ENCODE peak calls at places on chromosomes 11 and 22, in five cellular contexts. One of them, this sample, is unnamed.

GRCh38 chr11:84471501-84471900 is 1155.6 kb downstream of the DLG2 start:
- DNase-seq in LoVo: no peak
- DNase-seq in adipocyte: no peak
- DNase-seq in Peyer's patch: no peak
- DNase-seq in naive thymus-derived CD8-positive, alpha-beta T cell: no peak
- DNase-seq in this sample: no peak

GRCh38 chr11:84261707-84262106 is 975.5 kb upstream of the CCDC90B start:
- DNase-seq in naive thymus-derived CD8-positive, alpha-beta T cell: no peak
- DNase-seq in Peyer's patch: no peak
- DNase-seq in adipocyte: no peak
- DNase-seq in LoVo: no peak
- DNase-seq in this sample: no peak

GRCh38 chr11:114070464-114071139 is 11.1 kb downstream of the ZBTB16 start:
- DNase-seq in naive thymus-derived CD8-positive, alpha-beta T cell: no peak
- DNase-seq in adipocyte: no peak
- DNase-seq in LoVo: no peak
- DNase-seq in Peyer's patch: no peak
- DNase-seq in this sample: no peak

GRCh38 chr11:64854534-64855502 is 10.4 kb upstream of the CDC42BPG start:
- DNase-seq in naive thymus-derived CD8-positive, alpha-beta T cell: no peak
- DNase-seq in Peyer's patch: peak
- DNase-seq in LoVo: peak
- DNase-seq in adipocyte: peak
- DNase-seq in this sample: no peak

GRCh38 chr22:27986937-27987336 is 67.9 kb upstream of the PITPNB start:
- DNase-seq in LoVo: no peak
- DNase-seq in Peyer's patch: peak
- DNase-seq in adipocyte: no peak
- DNase-seq in naive thymus-derived CD8-positive, alpha-beta T cell: no peak
- DNase-seq in this sample: no peak

GRCh38 chr22:18966748-18967147 is 30.7 kb upstream of the PRODH start:
- DNase-seq in Peyer's patch: no peak
- DNase-seq in LoVo: no peak
- DNase-seq in naive thymus-derived CD8-positive, alpha-beta T cell: no peak
- DNase-seq in adipocyte: no peak
- DNase-seq in this sample: no peak

GRCh38 chr11:104883342-104883741 is 14.9 kb downstream of the CASP12 start:
- DNase-seq in Peyer's patch: no peak
- DNase-seq in LoVo: no peak
- DNase-seq in naive thymus-derived CD8-positive, alpha-beta T cell: no peak
- DNase-seq in adipocyte: no peak
- DNase-seq in this sample: no peak

GRCh38 chr22:25475554-25476022 is 88.9 kb upstream of the GRK3 start:
- DNase-seq in LoVo: no peak
- DNase-seq in naive thymus-derived CD8-positive, alpha-beta T cell: no peak
- DNase-seq in Peyer's patch: no peak
- DNase-seq in adipocyte: peak
- DNase-seq in this sample: no peak

GRCh38 chr11:108220721-108221346 is 1.6 kb downstream of the NPAT start:
- DNase-seq in naive thymus-derived CD8-positive, alpha-beta T cell: no peak
- DNase-seq in LoVo: no peak
- DNase-seq in Peyer's patch: no peak
- DNase-seq in adipocyte: peak
- DNase-seq in this sample: no peak

GRCh38 chr11:64121637-64122410 is 44.1 kb downstream of the MACROD1 start:
- DNase-seq in adipocyte: peak
- DNase-seq in naive thymus-derived CD8-positive, alpha-beta T cell: no peak
- DNase-seq in Peyer's patch: no peak
- DNase-seq in LoVo: no peak
- DNase-seq in this sample: no peak

GRCh38 chr11:73308963-73309960 is 1.2 kb downstream of the ARHGEF17 start:
- DNase-seq in LoVo: peak
- DNase-seq in naive thymus-derived CD8-positive, alpha-beta T cell: no peak
- DNase-seq in adipocyte: peak
- DNase-seq in Peyer's patch: peak
- DNase-seq in this sample: no peak

GRCh38 chr11:74784234-74784633 is 35.6 kb downstream of the RNF169 start:
- DNase-seq in LoVo: no peak
- DNase-seq in naive thymus-derived CD8-positive, alpha-beta T cell: no peak
- DNase-seq in adipocyte: no peak
- DNase-seq in Peyer's patch: no peak
- DNase-seq in this sample: no peak

GRCh38 chr11:2258501-2259465 is 11.6 kb downstream of the ASCL2 start:
- DNase-seq in Peyer's patch: peak
- DNase-seq in naive thymus-derived CD8-positive, alpha-beta T cell: no peak
- DNase-seq in adipocyte: no peak
- DNase-seq in LoVo: no peak
- DNase-seq in this sample: no peak

GRCh38 chr11:83583953-83584352 is 297.8 kb upstream of the CCDC90B start:
- DNase-seq in Peyer's patch: no peak
- DNase-seq in naive thymus-derived CD8-positive, alpha-beta T cell: no peak
- DNase-seq in LoVo: no peak
- DNase-seq in adipocyte: peak
- DNase-seq in this sample: no peak

GRCh38 chr11:13328276-13328675 is 50.7 kb downstream of the BMAL1 start:
- DNase-seq in adipocyte: no peak
- DNase-seq in LoVo: no peak
- DNase-seq in naive thymus-derived CD8-positive, alpha-beta T cell: no peak
- DNase-seq in Peyer's patch: no peak
- DNase-seq in this sample: no peak

GRCh38 chr11:112859787-112860186 is 101.4 kb upstream of the NCAM1 start:
- DNase-seq in naive thymus-derived CD8-positive, alpha-beta T cell: no peak
- DNase-seq in adipocyte: no peak
- DNase-seq in Peyer's patch: no peak
- DNase-seq in LoVo: no peak
- DNase-seq in this sample: no peak

GRCh38 chr11:121453589-121454299 is 977 bp upstream of the SORL1-AS1 start:
- DNase-seq in LoVo: no peak
- DNase-seq in naive thymus-derived CD8-positive, alpha-beta T cell: no peak
- DNase-seq in adipocyte: no peak
- DNase-seq in Peyer's patch: no peak
- DNase-seq in this sample: no peak

GRCh38 chr22:39543095-39543494 is 10.5 kb upstream of the RPS19BP1 start:
- DNase-seq in LoVo: no peak
- DNase-seq in adipocyte: peak
- DNase-seq in naive thymus-derived CD8-positive, alpha-beta T cell: no peak
- DNase-seq in Peyer's patch: peak
- DNase-seq in this sample: no peak

GRCh38 chr11:124429599-124429998 is 4.9 kb upstream of the OR8B4 start:
- DNase-seq in naive thymus-derived CD8-positive, alpha-beta T cell: no peak
- DNase-seq in Peyer's patch: no peak
- DNase-seq in LoVo: no peak
- DNase-seq in adipocyte: no peak
- DNase-seq in this sample: no peak

GRCh38 chr22:37525073-37525745 is 6.0 kb upstream of the CARD10 start:
- DNase-seq in Peyer's patch: peak
- DNase-seq in naive thymus-derived CD8-positive, alpha-beta T cell: no peak
- DNase-seq in LoVo: peak
- DNase-seq in adipocyte: peak
- DNase-seq in this sample: no peak

GRCh38 chr11:65421204-65422103 is 1.1 kb upstream of the NEAT1 start:
- DNase-seq in LoVo: peak
- DNase-seq in naive thymus-derived CD8-positive, alpha-beta T cell: peak
- DNase-seq in adipocyte: peak
- DNase-seq in Peyer's patch: peak
- DNase-seq in this sample: peak

GRCh38 chr11:102762414-102762813 is 18.0 kb downstream of the MMP10 start:
- DNase-seq in adipocyte: peak
- DNase-seq in Peyer's patch: no peak
- DNase-seq in naive thymus-derived CD8-positive, alpha-beta T cell: no peak
- DNase-seq in LoVo: no peak
- DNase-seq in this sample: no peak

GRCh38 chr11:8684600-8685290 is 2.2 kb downstream of the RPL27A start:
- DNase-seq in LoVo: no peak
- DNase-seq in Peyer's patch: no peak
- DNase-seq in naive thymus-derived CD8-positive, alpha-beta T cell: no peak
- DNase-seq in adipocyte: no peak
- DNase-seq in this sample: no peak

GRCh38 chr22:20509344-20510047 is 2.1 kb downstream of the MED15 start:
- DNase-seq in naive thymus-derived CD8-positive, alpha-beta T cell: peak
- DNase-seq in adipocyte: peak
- DNase-seq in LoVo: peak
- DNase-seq in Peyer's patch: peak
- DNase-seq in this sample: no peak

GRCh38 chr11:75554258-75555022 is 7.6 kb upstream of the SERPINH1 start:
- DNase-seq in adipocyte: peak
- DNase-seq in LoVo: no peak
- DNase-seq in naive thymus-derived CD8-positive, alpha-beta T cell: no peak
- DNase-seq in Peyer's patch: peak
- DNase-seq in this sample: no peak

GRCh38 chr22:38504731-38505594 is 1.1 kb downstream of the DDX17 start:
- DNase-seq in Peyer's patch: peak
- DNase-seq in naive thymus-derived CD8-positive, alpha-beta T cell: peak
- DNase-seq in LoVo: no peak
- DNase-seq in adipocyte: peak
- DNase-seq in this sample: peak

GRCh38 chr11:122229078-122229477 is 113.1 kb upstream of the BLID start:
- DNase-seq in LoVo: no peak
- DNase-seq in naive thymus-derived CD8-positive, alpha-beta T cell: no peak
- DNase-seq in Peyer's patch: no peak
- DNase-seq in adipocyte: no peak
- DNase-seq in this sample: no peak

GRCh38 chr11:123742778-123743177 is 1.3 kb upstream of the ZNF202 start:
- DNase-seq in adipocyte: no peak
- DNase-seq in Peyer's patch: no peak
- DNase-seq in naive thymus-derived CD8-positive, alpha-beta T cell: no peak
- DNase-seq in LoVo: no peak
- DNase-seq in this sample: no peak

GRCh38 chr22:21975854-21976345 is 6.7 kb downstream of the TOP3B start:
- DNase-seq in adipocyte: no peak
- DNase-seq in LoVo: no peak
- DNase-seq in Peyer's patch: no peak
- DNase-seq in naive thymus-derived CD8-positive, alpha-beta T cell: no peak
- DNase-seq in this sample: no peak

GRCh38 chr22:37121887-37122591 is 12.5 kb upstream of the TMPRSS6 start:
- DNase-seq in naive thymus-derived CD8-positive, alpha-beta T cell: peak
- DNase-seq in adipocyte: peak
- DNase-seq in LoVo: no peak
- DNase-seq in Peyer's patch: peak
- DNase-seq in this sample: peak

GRCh38 chr22:48536691-48537591 is 1290.7 kb downstream of the BRD1 start:
- DNase-seq in naive thymus-derived CD8-positive, alpha-beta T cell: no peak
- DNase-seq in Peyer's patch: no peak
- DNase-seq in adipocyte: no peak
- DNase-seq in LoVo: no peak
- DNase-seq in this sample: no peak

GRCh38 chr11:4865855-4866254 is 15.8 kb upstream of the OR51T1 start:
- DNase-seq in adipocyte: no peak
- DNase-seq in naive thymus-derived CD8-positive, alpha-beta T cell: no peak
- DNase-seq in Peyer's patch: no peak
- DNase-seq in LoVo: no peak
- DNase-seq in this sample: no peak

GRCh38 chr11:17352925-17353227 is 1.3 kb downstream of the NCR3LG1 start:
- DNase-seq in adipocyte: peak
- DNase-seq in Peyer's patch: peak
- DNase-seq in LoVo: peak
- DNase-seq in naive thymus-derived CD8-positive, alpha-beta T cell: peak
- DNase-seq in this sample: peak

This sample was measured in central memory CD8-positive, alpha-beta T cell.